ENCODE peak calls at places on chromosomes 3 and 15, in nine cellular contexts. One of them, this sample, is unnamed. For H3K36me3, the result is how much of the 10 kb centered on the place peaks cover.

GRCh38 chr15:49843725-49844124 is 222.9 kb downstream of the DTWD1 start:
- DNase-seq in IMR-90: no peak
- DNase-seq in HCT116: no peak
- DNase-seq in adipocyte: no peak
- DNase-seq in kidney: no peak
- DNase-seq in mammary epithelial cell: no peak
- DNase-seq in trophoblast cell: peak
- DNase-seq in GM23248: peak
- DNase-seq in endodermal cell: no peak
- DNase-seq in this sample: no peak

GRCh38 chr3:142586803-142587406 is 8.4 kb upstream of the ATR start:
- DNase-seq in IMR-90: peak
- DNase-seq in kidney: no peak
- DNase-seq in mammary epithelial cell: peak
- DNase-seq in endodermal cell: peak
- DNase-seq in HCT116: peak
- DNase-seq in trophoblast cell: peak
- DNase-seq in adipocyte: peak
- DNase-seq in GM23248: peak
- DNase-seq in this sample: peak

GRCh38 chr3:127440384-127440783 is 150.1 kb downstream of the TPRA1 start:
- DNase-seq in GM23248: no peak
- DNase-seq in endodermal cell: peak
- DNase-seq in HCT116: no peak
- DNase-seq in kidney: peak
- DNase-seq in mammary epithelial cell: no peak
- DNase-seq in IMR-90: no peak
- DNase-seq in trophoblast cell: no peak
- DNase-seq in adipocyte: no peak
- DNase-seq in this sample: no peak

GRCh38 chr3:11001020-11001657 is 8.6 kb downstream of the SLC6A1 start:
- DNase-seq in endodermal cell: no peak
- DNase-seq in adipocyte: no peak
- DNase-seq in mammary epithelial cell: no peak
- DNase-seq in GM23248: peak
- DNase-seq in HCT116: no peak
- DNase-seq in kidney: no peak
- DNase-seq in trophoblast cell: no peak
- DNase-seq in IMR-90: no peak
- DNase-seq in this sample: no peak

GRCh38 chr15:66024998-66025397 is 155.7 kb downstream of the RAB11A start:
- DNase-seq in HCT116: no peak
- DNase-seq in trophoblast cell: no peak
- DNase-seq in adipocyte: no peak
- DNase-seq in IMR-90: no peak
- DNase-seq in kidney: no peak
- DNase-seq in endodermal cell: no peak
- DNase-seq in GM23248: peak
- DNase-seq in mammary epithelial cell: peak
- DNase-seq in this sample: no peak

GRCh38 chr3:120419797-120420196 is 31.0 kb downstream of the FSTL1 start:
- DNase-seq in trophoblast cell: no peak
- DNase-seq in HCT116: no peak
- DNase-seq in GM23248: no peak
- DNase-seq in mammary epithelial cell: no peak
- DNase-seq in adipocyte: no peak
- DNase-seq in kidney: no peak
- DNase-seq in endodermal cell: no peak
- DNase-seq in IMR-90: no peak
- DNase-seq in this sample: no peak

GRCh38 chr15:51861557-51862350 is 32.3 kb downstream of the TMOD3 start:
- DNase-seq in endodermal cell: no peak
- DNase-seq in trophoblast cell: no peak
- DNase-seq in mammary epithelial cell: no peak
- DNase-seq in kidney: no peak
- DNase-seq in GM23248: no peak
- DNase-seq in adipocyte: no peak
- DNase-seq in IMR-90: no peak
- DNase-seq in HCT116: no peak
- DNase-seq in this sample: no peak

GRCh38 chr3:143171656-143172055 is 52.1 kb downstream of the CHST2 start:
- DNase-seq in GM23248: peak
- DNase-seq in HCT116: no peak
- DNase-seq in trophoblast cell: no peak
- DNase-seq in adipocyte: peak
- DNase-seq in endodermal cell: no peak
- DNase-seq in kidney: no peak
- DNase-seq in mammary epithelial cell: no peak
- DNase-seq in IMR-90: peak
- DNase-seq in this sample: no peak

GRCh38 chr15:72515591-72516389 is 41.7 kb downstream of the ARIH1 start:
- DNase-seq in trophoblast cell: no peak
- DNase-seq in endodermal cell: no peak
- DNase-seq in adipocyte: peak
- DNase-seq in HCT116: no peak
- DNase-seq in kidney: no peak
- DNase-seq in mammary epithelial cell: no peak
- DNase-seq in IMR-90: peak
- DNase-seq in GM23248: no peak
- DNase-seq in this sample: no peak

GRCh38 chr3:172625404-172625803 is 85.5 kb downstream of the NCEH1 start:
- DNase-seq in mammary epithelial cell: peak
- DNase-seq in endodermal cell: no peak
- DNase-seq in kidney: no peak
- DNase-seq in trophoblast cell: no peak
- DNase-seq in GM23248: peak
- DNase-seq in adipocyte: peak
- DNase-seq in IMR-90: peak
- DNase-seq in HCT116: no peak
- DNase-seq in this sample: no peak

GRCh38 chr15:25905140-25905539 is 42.0 kb upstream of the ATP10A start:
- DNase-seq in adipocyte: peak
- DNase-seq in mammary epithelial cell: no peak
- DNase-seq in trophoblast cell: no peak
- DNase-seq in endodermal cell: no peak
- DNase-seq in IMR-90: peak
- DNase-seq in GM23248: peak
- DNase-seq in HCT116: no peak
- DNase-seq in kidney: no peak
- DNase-seq in this sample: no peak

GRCh38 chr15:30827625-30828303 is 76.0 kb upstream of the FAN1 start:
- DNase-seq in trophoblast cell: no peak
- DNase-seq in adipocyte: no peak
- DNase-seq in kidney: no peak
- DNase-seq in endodermal cell: no peak
- DNase-seq in mammary epithelial cell: no peak
- DNase-seq in IMR-90: no peak
- DNase-seq in HCT116: no peak
- DNase-seq in GM23248: peak
- DNase-seq in this sample: no peak

GRCh38 chr3:164186095-164186494 is 892.2 kb downstream of the SI start:
- DNase-seq in trophoblast cell: no peak
- DNase-seq in GM23248: no peak
- DNase-seq in HCT116: no peak
- DNase-seq in kidney: no peak
- DNase-seq in adipocyte: no peak
- DNase-seq in endodermal cell: no peak
- DNase-seq in mammary epithelial cell: no peak
- DNase-seq in IMR-90: no peak
- DNase-seq in this sample: no peak

GRCh38 chr15:62495670-62496328 is 330.7 kb upstream of the C2CD4B start:
- DNase-seq in adipocyte: peak
- DNase-seq in mammary epithelial cell: peak
- DNase-seq in kidney: no peak
- DNase-seq in HCT116: no peak
- DNase-seq in endodermal cell: no peak
- DNase-seq in trophoblast cell: peak
- DNase-seq in GM23248: peak
- DNase-seq in IMR-90: peak
- DNase-seq in this sample: no peak

GRCh38 chr15:70799667-70800450 is 36.5 kb upstream of the UACA start:
- DNase-seq in IMR-90: peak
- DNase-seq in HCT116: no peak
- DNase-seq in kidney: no peak
- DNase-seq in GM23248: peak
- DNase-seq in endodermal cell: peak
- DNase-seq in mammary epithelial cell: peak
- DNase-seq in adipocyte: peak
- DNase-seq in trophoblast cell: no peak
- DNase-seq in this sample: no peak

GRCh38 chr3:55406666-55407425 is 80.3 kb downstream of the WNT5A start:
- DNase-seq in IMR-90: peak
- DNase-seq in endodermal cell: no peak
- DNase-seq in GM23248: peak
- DNase-seq in adipocyte: no peak
- DNase-seq in HCT116: no peak
- DNase-seq in mammary epithelial cell: peak
- DNase-seq in trophoblast cell: no peak
- DNase-seq in kidney: no peak
- DNase-seq in this sample: no peak

DNA sequence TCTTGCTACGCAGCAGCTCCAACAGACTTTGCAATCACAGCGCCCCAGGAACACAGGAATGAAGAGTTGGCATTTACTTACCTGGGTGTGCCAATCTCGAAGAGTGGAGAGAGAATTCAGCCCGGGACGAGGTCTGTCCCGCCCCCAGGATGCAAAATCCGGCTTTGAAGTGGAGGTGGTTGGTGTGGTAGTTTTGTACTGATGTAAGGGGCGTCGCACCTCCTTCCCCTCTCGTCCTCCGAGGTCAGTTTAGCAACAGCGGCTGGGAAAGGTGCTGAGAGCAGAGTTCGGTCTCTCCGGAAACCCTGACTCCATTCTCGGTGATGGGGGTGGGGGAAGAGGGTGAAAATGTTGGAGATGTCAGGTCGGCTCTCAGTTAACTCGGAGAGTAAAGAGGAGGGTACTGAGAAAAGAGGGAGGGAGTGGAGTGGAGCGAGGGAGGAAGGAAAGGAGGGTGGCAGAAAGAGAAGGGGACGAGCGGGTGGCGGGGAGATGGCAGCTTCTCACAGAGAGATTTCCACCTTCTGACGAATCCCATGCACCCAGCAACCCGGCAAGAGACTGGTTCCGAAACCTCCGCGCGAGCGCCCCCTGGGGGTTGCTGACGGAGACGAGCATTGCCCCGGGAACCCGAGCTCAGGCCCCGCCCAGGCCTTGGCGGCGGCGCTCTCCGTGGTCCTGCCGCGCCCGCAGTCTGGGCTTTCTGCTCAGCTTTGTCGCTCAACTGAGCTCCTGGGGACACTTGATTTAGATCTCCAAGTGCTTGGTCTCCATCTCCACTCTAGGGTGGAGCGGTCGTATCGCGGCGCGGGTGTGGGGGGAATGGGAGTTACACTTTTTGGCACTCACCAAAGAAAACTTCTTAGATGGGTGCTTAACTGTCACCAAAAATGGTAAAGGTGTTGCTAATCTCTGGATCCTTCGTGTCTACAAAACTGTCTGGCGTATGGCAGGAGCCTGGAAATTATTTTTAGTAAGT is at the start of gene CPNE4:
- DNase-seq in HCT116: peak
- DNase-seq in trophoblast cell: peak
- DNase-seq in endodermal cell: peak
- DNase-seq in adipocyte: peak
- DNase-seq in GM23248: peak
- DNase-seq in kidney: peak
- DNase-seq in mammary epithelial cell: peak
- DNase-seq in IMR-90: peak
- DNase-seq in this sample: peak
- H3K9ac ChIP-seq in HCT116: no peak
- H3K9ac ChIP-seq in trophoblast cell: no peak
- H3K9ac ChIP-seq in endodermal cell: no peak
- H3K9ac ChIP-seq in adipocyte: no peak
- H3K9ac ChIP-seq in GM23248: no peak
- H3K9ac ChIP-seq in kidney: no peak
- H3K9ac ChIP-seq in mammary epithelial cell: no peak
- H3K9ac ChIP-seq in IMR-90: no peak
- H3K9ac ChIP-seq in this sample: peak

DNA sequence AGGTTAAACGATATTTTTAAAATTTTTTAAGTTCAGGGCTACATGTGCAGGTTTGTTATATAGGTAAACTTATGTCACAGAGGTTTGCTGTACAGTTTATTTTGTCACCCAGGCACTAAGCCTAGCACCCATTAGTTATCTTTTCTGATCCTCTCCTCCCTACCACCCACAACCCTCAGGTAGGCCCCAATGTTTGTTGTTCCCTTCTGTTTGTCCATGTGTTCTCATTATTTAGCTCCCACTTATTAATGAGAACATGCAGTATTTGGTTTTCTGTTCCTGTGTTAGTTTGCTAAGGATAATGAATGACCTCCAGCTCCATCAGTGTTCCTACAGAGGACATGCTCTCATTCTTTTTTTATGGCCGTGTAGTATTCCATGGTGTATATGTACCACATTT is 14.9 kb downstream of the FAM162A start:
- DNase-seq in trophoblast cell: no peak
- DNase-seq in kidney: no peak
- DNase-seq in GM23248: no peak
- DNase-seq in adipocyte: no peak
- DNase-seq in IMR-90: no peak
- DNase-seq in endodermal cell: no peak
- DNase-seq in HCT116: no peak
- DNase-seq in mammary epithelial cell: no peak
- DNase-seq in this sample: no peak
- H3K36me3 ChIP-seq in trophoblast cell: under half
- H3K36me3 ChIP-seq in kidney: under half
- H3K36me3 ChIP-seq in GM23248: under half
- H3K36me3 ChIP-seq in adipocyte: under half
- H3K36me3 ChIP-seq in IMR-90: under half
- H3K36me3 ChIP-seq in endodermal cell: under half
- H3K36me3 ChIP-seq in HCT116: under half
- H3K36me3 ChIP-seq in mammary epithelial cell: under half
- H3K36me3 ChIP-seq in this sample: under half

GRCh38 chr3:185924375-185924774 is 13.4 kb downstream of the TRA2B start:
- DNase-seq in kidney: no peak
- DNase-seq in endodermal cell: no peak
- DNase-seq in mammary epithelial cell: no peak
- DNase-seq in trophoblast cell: no peak
- DNase-seq in adipocyte: no peak
- DNase-seq in HCT116: no peak
- DNase-seq in IMR-90: no peak
- DNase-seq in GM23248: no peak
- DNase-seq in this sample: no peak
- H3K9ac ChIP-seq in kidney: no peak
- H3K9ac ChIP-seq in endodermal cell: no peak
- H3K9ac ChIP-seq in mammary epithelial cell: no peak
- H3K9ac ChIP-seq in trophoblast cell: no peak
- H3K9ac ChIP-seq in adipocyte: no peak
- H3K9ac ChIP-seq in HCT116: no peak
- H3K9ac ChIP-seq in IMR-90: no peak
- H3K9ac ChIP-seq in GM23248: no peak
- H3K9ac ChIP-seq in this sample: no peak

GRCh38 chr15:63609448-63609847 is 12.3 kb downstream of the FBXL22 start:
- DNase-seq in kidney: no peak
- DNase-seq in IMR-90: no peak
- DNase-seq in GM23248: no peak
- DNase-seq in mammary epithelial cell: no peak
- DNase-seq in HCT116: no peak
- DNase-seq in adipocyte: no peak
- DNase-seq in trophoblast cell: no peak
- DNase-seq in endodermal cell: no peak
- DNase-seq in this sample: no peak
- H3K36me3 ChIP-seq in kidney: under half
- H3K36me3 ChIP-seq in IMR-90: under half
- H3K36me3 ChIP-seq in GM23248: under half
- H3K36me3 ChIP-seq in mammary epithelial cell: under half
- H3K36me3 ChIP-seq in HCT116: under half
- H3K36me3 ChIP-seq in adipocyte: under half
- H3K36me3 ChIP-seq in trophoblast cell: under half
- H3K36me3 ChIP-seq in endodermal cell: under half
- H3K36me3 ChIP-seq in this sample: half or more

GRCh38 chr3:129597087-129597791 is 9.2 kb downstream of the PLXND1 start:
- DNase-seq in IMR-90: peak
- DNase-seq in endodermal cell: no peak
- DNase-seq in adipocyte: peak
- DNase-seq in trophoblast cell: no peak
- DNase-seq in mammary epithelial cell: no peak
- DNase-seq in HCT116: no peak
- DNase-seq in GM23248: peak
- DNase-seq in kidney: no peak
- DNase-seq in this sample: no peak
- H3K9ac ChIP-seq in IMR-90: peak
- H3K9ac ChIP-seq in endodermal cell: no peak
- H3K9ac ChIP-seq in adipocyte: peak
- H3K9ac ChIP-seq in trophoblast cell: no peak
- H3K9ac ChIP-seq in mammary epithelial cell: no peak
- H3K9ac ChIP-seq in HCT116: no peak
- H3K9ac ChIP-seq in GM23248: peak
- H3K9ac ChIP-seq in kidney: peak
- H3K9ac ChIP-seq in this sample: peak

This sample was measured in NT2/D1.